ENCODE peak calls at places on chromosome 11, in five cellular contexts. Y is foreskin keratinocyte; G is stimulated activated naive CD8-positive, alpha-beta T cell treated with anti-CD3 and anti-CD28 coated beads, Interleukin-15, Interleukin-2, amounts not matched to agents 100 U/mL and 50 U/mL, for 24 hours; D is A172; R is effector memory CD4-positive, alpha-beta T cell. N is an unnamed sample.

GRCh38 chr11:67111261-67111660 is 7.8 kb upstream of the KDM2A start:
- DNase-seq in G (no peak), D (no peak), R (no peak), Y (no peak), N (no peak)

GRCh38 chr11:82308979-82309378 is 424.7 kb downstream of the FAM181B start:
- DNase-seq in G (no peak), D (no peak), Y (no peak), R (no peak), N (no peak)

GRCh38 chr11:89540826-89541225 is 49.7 kb upstream of the NOX4 start:
- DNase-seq in Y (no peak), R (no peak), G (no peak), D (no peak), N (no peak)

GRCh38 chr11:15976433-15977045 is 379.8 kb downstream of the SOX6 start:
- DNase-seq in R (no peak), Y (peak), G (no peak), D (no peak), N (no peak)

GRCh38 chr11:7367803-7368202 is 116.1 kb downstream of the SYT9 start:
- DNase-seq in G (no peak), D (no peak), R (no peak), Y (no peak), N (no peak)

GRCh38 chr11:59550842-59551650 is 39.7 kb downstream of the OR4D9 start:
- DNase-seq in G (peak), D (peak), Y (peak), R (peak), N (peak)

GRCh38 chr11:63997801-63998332 is 11.6 kb downstream of the OTUB1 start:
- DNase-seq in R (no peak), Y (no peak), G (no peak), D (no peak), N (no peak)

GRCh38 chr11:100861221-100861620 is 174.1 kb downstream of the ARHGAP42 start:
- DNase-seq in G (no peak), D (no peak), R (no peak), Y (peak), N (no peak)